ENCODE peak calls at places on chromosomes 6 and 20, in eight cellular contexts. One of them, this sample, is unnamed. For H3K36me3, the result is how much of the 10 kb centered on the place peaks cover.

GRCh38 chr6:2658788-2659187 is 91.9 kb downstream of the MYLK4 start:
- DNase-seq in heart left ventricle: no peak
- DNase-seq in mammary epithelial cell: peak
- DNase-seq in brain microvascular endothelial cell: no peak
- DNase-seq in stomach: no peak
- DNase-seq in IMR-90: no peak
- DNase-seq in mucosa of descending colon: no peak
- DNase-seq in left ventricle myocardium inferior: no peak
- DNase-seq in this sample: no peak

GRCh38 chr6:132768051-132768517 is 10.4 kb upstream of the VNN2 start:
- DNase-seq in heart left ventricle: peak
- DNase-seq in mammary epithelial cell: peak
- DNase-seq in brain microvascular endothelial cell: no peak
- DNase-seq in stomach: peak
- DNase-seq in IMR-90: no peak
- DNase-seq in mucosa of descending colon: no peak
- DNase-seq in left ventricle myocardium inferior: peak
- DNase-seq in this sample: peak

GRCh38 chr6:107654736-107655135 is 164.8 kb downstream of the SOBP start:
- DNase-seq in heart left ventricle: no peak
- DNase-seq in mammary epithelial cell: no peak
- DNase-seq in brain microvascular endothelial cell: no peak
- DNase-seq in stomach: no peak
- DNase-seq in IMR-90: no peak
- DNase-seq in mucosa of descending colon: no peak
- DNase-seq in left ventricle myocardium inferior: no peak
- DNase-seq in this sample: no peak

GRCh38 chr20:63100401-63100925 is 93.7 kb upstream of the BHLHE23 start:
- DNase-seq in heart left ventricle: no peak
- DNase-seq in mammary epithelial cell: no peak
- DNase-seq in brain microvascular endothelial cell: no peak
- DNase-seq in stomach: no peak
- DNase-seq in IMR-90: no peak
- DNase-seq in mucosa of descending colon: peak
- DNase-seq in left ventricle myocardium inferior: peak
- DNase-seq in this sample: no peak

GRCh38 chr6:81998432-81998831 is 246.0 kb upstream of the TENT5A start:
- DNase-seq in heart left ventricle: no peak
- DNase-seq in mammary epithelial cell: peak
- DNase-seq in brain microvascular endothelial cell: peak
- DNase-seq in stomach: no peak
- DNase-seq in IMR-90: peak
- DNase-seq in mucosa of descending colon: no peak
- DNase-seq in left ventricle myocardium inferior: no peak
- DNase-seq in this sample: no peak

GRCh38 chr6:105474234-105474633 is 71.4 kb upstream of the PREP start:
- DNase-seq in heart left ventricle: no peak
- DNase-seq in mammary epithelial cell: no peak
- DNase-seq in brain microvascular endothelial cell: no peak
- DNase-seq in stomach: no peak
- DNase-seq in IMR-90: no peak
- DNase-seq in mucosa of descending colon: no peak
- DNase-seq in left ventricle myocardium inferior: no peak
- DNase-seq in this sample: no peak

GRCh38 chr20:1861347-1861987 is 33.7 kb upstream of the SIRPA start:
- DNase-seq in heart left ventricle: no peak
- DNase-seq in mammary epithelial cell: peak
- DNase-seq in brain microvascular endothelial cell: peak
- DNase-seq in stomach: no peak
- DNase-seq in IMR-90: peak
- DNase-seq in mucosa of descending colon: no peak
- DNase-seq in left ventricle myocardium inferior: no peak
- DNase-seq in this sample: peak

GRCh38 chr6:17083397-17083796 is 18.5 kb upstream of the STMND1 start:
- DNase-seq in heart left ventricle: no peak
- DNase-seq in mammary epithelial cell: no peak
- DNase-seq in brain microvascular endothelial cell: no peak
- DNase-seq in stomach: no peak
- DNase-seq in IMR-90: no peak
- DNase-seq in mucosa of descending colon: no peak
- DNase-seq in left ventricle myocardium inferior: no peak
- DNase-seq in this sample: no peak

GRCh38 chr20:2387180-2387577 is 6.5 kb downstream of the TGM6 start:
- DNase-seq in heart left ventricle: no peak
- DNase-seq in mammary epithelial cell: no peak
- DNase-seq in brain microvascular endothelial cell: peak
- DNase-seq in stomach: no peak
- DNase-seq in IMR-90: peak
- DNase-seq in mucosa of descending colon: no peak
- DNase-seq in left ventricle myocardium inferior: no peak
- DNase-seq in this sample: peak

GRCh38 chr6:7644394-7644793 is 54.4 kb downstream of the SNRNP48 start:
- DNase-seq in heart left ventricle: no peak
- DNase-seq in mammary epithelial cell: peak
- DNase-seq in brain microvascular endothelial cell: no peak
- DNase-seq in stomach: no peak
- DNase-seq in IMR-90: no peak
- DNase-seq in mucosa of descending colon: no peak
- DNase-seq in left ventricle myocardium inferior: no peak
- DNase-seq in this sample: no peak

GRCh38 chr20:24827603-24828295 is 121.3 kb upstream of the CST7 start:
- DNase-seq in heart left ventricle: no peak
- DNase-seq in mammary epithelial cell: no peak
- DNase-seq in brain microvascular endothelial cell: no peak
- DNase-seq in stomach: peak
- DNase-seq in IMR-90: no peak
- DNase-seq in mucosa of descending colon: no peak
- DNase-seq in left ventricle myocardium inferior: no peak
- DNase-seq in this sample: no peak

GRCh38 chr6:2714359-2714895 is 36.3 kb downstream of the MYLK4 start:
- DNase-seq in heart left ventricle: no peak
- DNase-seq in mammary epithelial cell: peak
- DNase-seq in brain microvascular endothelial cell: peak
- DNase-seq in stomach: no peak
- DNase-seq in IMR-90: peak
- DNase-seq in mucosa of descending colon: no peak
- DNase-seq in left ventricle myocardium inferior: no peak
- DNase-seq in this sample: no peak

GRCh38 chr6:52016918-52017748 is 70.3 kb downstream of the PKHD1 start:
- DNase-seq in heart left ventricle: no peak
- DNase-seq in mammary epithelial cell: no peak
- DNase-seq in brain microvascular endothelial cell: no peak
- DNase-seq in stomach: no peak
- DNase-seq in IMR-90: no peak
- DNase-seq in mucosa of descending colon: no peak
- DNase-seq in left ventricle myocardium inferior: no peak
- DNase-seq in this sample: no peak

DNA sequence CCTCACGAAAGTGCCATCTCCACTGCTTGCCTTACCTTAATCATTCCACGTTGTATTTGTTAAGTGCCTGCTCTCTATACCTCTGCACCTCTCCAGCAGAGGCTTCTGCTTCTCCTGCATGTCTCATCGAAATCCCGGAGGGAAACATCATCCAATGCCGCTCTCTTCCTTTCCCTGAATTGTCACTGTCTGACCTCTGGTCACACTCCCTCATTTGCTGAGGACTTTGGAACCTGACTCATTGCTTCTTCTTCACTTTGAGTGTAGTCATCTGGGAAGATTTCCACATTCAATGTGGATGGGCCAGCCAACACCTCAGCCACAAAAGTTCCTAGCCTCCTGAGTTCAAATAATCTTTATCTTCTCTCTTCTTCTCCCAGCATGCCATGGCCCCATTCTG is 78.9 kb upstream of the BEND6 start:
- DNase-seq in heart left ventricle: no peak
- DNase-seq in mammary epithelial cell: no peak
- DNase-seq in brain microvascular endothelial cell: no peak
- DNase-seq in stomach: no peak
- DNase-seq in IMR-90: peak
- DNase-seq in mucosa of descending colon: no peak
- DNase-seq in left ventricle myocardium inferior: no peak
- DNase-seq in this sample: peak
- H3K36me3 ChIP-seq in heart left ventricle: under half
- H3K36me3 ChIP-seq in mammary epithelial cell: under half
- H3K36me3 ChIP-seq in brain microvascular endothelial cell: under half
- H3K36me3 ChIP-seq in stomach: under half
- H3K36me3 ChIP-seq in IMR-90: under half
- H3K36me3 ChIP-seq in mucosa of descending colon: under half
- H3K36me3 ChIP-seq in left ventricle myocardium inferior: under half
- H3K36me3 ChIP-seq in this sample: under half

GRCh38 chr6:75206338-75207210 is 721 bp upstream of the COL12A1 start:
- DNase-seq in heart left ventricle: peak
- DNase-seq in mammary epithelial cell: no peak
- DNase-seq in brain microvascular endothelial cell: peak
- DNase-seq in stomach: no peak
- DNase-seq in IMR-90: no peak
- DNase-seq in mucosa of descending colon: peak
- DNase-seq in left ventricle myocardium inferior: no peak
- DNase-seq in this sample: no peak
- TF ChIP-seq CTCF in heart left ventricle: no peak
- TF ChIP-seq CTCF in mammary epithelial cell: no peak
- TF ChIP-seq CTCF in brain microvascular endothelial cell: peak
- TF ChIP-seq CTCF in stomach: no peak
- TF ChIP-seq CTCF in IMR-90: peak
- TF ChIP-seq CTCF in mucosa of descending colon: no peak
- TF ChIP-seq CTCF in left ventricle myocardium inferior: no peak
- TF ChIP-seq CTCF in this sample: no peak

GRCh38 chr20:37200926-37201826 is 21.8 kb upstream of the MROH8 start:
- DNase-seq in heart left ventricle: no peak
- DNase-seq in mammary epithelial cell: no peak
- DNase-seq in brain microvascular endothelial cell: no peak
- DNase-seq in stomach: no peak
- DNase-seq in IMR-90: no peak
- DNase-seq in mucosa of descending colon: no peak
- DNase-seq in left ventricle myocardium inferior: no peak
- DNase-seq in this sample: no peak
- H3K36me3 ChIP-seq in heart left ventricle: under half
- H3K36me3 ChIP-seq in mammary epithelial cell: under half
- H3K36me3 ChIP-seq in brain microvascular endothelial cell: under half
- H3K36me3 ChIP-seq in stomach: half or more
- H3K36me3 ChIP-seq in IMR-90: under half
- H3K36me3 ChIP-seq in mucosa of descending colon: under half
- H3K36me3 ChIP-seq in left ventricle myocardium inferior: half or more
- H3K36me3 ChIP-seq in this sample: under half

GRCh38 chr6:13709698-13710551 is 1.7 kb downstream of the RANBP9 start:
- DNase-seq in heart left ventricle: no peak
- DNase-seq in mammary epithelial cell: peak
- DNase-seq in brain microvascular endothelial cell: peak
- DNase-seq in stomach: no peak
- DNase-seq in IMR-90: peak
- DNase-seq in mucosa of descending colon: no peak
- DNase-seq in left ventricle myocardium inferior: no peak
- DNase-seq in this sample: peak

GRCh38 chr6:13711726-13712484 is at the start of gene RANBP9:
- DNase-seq in heart left ventricle: peak
- DNase-seq in mammary epithelial cell: peak
- DNase-seq in brain microvascular endothelial cell: peak
- DNase-seq in stomach: peak
- DNase-seq in IMR-90: peak
- DNase-seq in mucosa of descending colon: peak
- DNase-seq in left ventricle myocardium inferior: peak
- DNase-seq in this sample: peak

GRCh38 chr6:13712485-13712990 is 903 bp upstream of the RANBP9 start:
- DNase-seq in heart left ventricle: no peak
- DNase-seq in mammary epithelial cell: no peak
- DNase-seq in brain microvascular endothelial cell: no peak
- DNase-seq in stomach: no peak
- DNase-seq in IMR-90: peak
- DNase-seq in mucosa of descending colon: no peak
- DNase-seq in left ventricle myocardium inferior: no peak
- DNase-seq in this sample: no peak

GRCh38 chr6:13710552-13711383 is 867 bp downstream of the RANBP9 start:
- DNase-seq in heart left ventricle: peak
- DNase-seq in mammary epithelial cell: peak
- DNase-seq in brain microvascular endothelial cell: no peak
- DNase-seq in stomach: peak
- DNase-seq in IMR-90: no peak
- DNase-seq in mucosa of descending colon: peak
- DNase-seq in left ventricle myocardium inferior: peak
- DNase-seq in this sample: peak

DNA sequence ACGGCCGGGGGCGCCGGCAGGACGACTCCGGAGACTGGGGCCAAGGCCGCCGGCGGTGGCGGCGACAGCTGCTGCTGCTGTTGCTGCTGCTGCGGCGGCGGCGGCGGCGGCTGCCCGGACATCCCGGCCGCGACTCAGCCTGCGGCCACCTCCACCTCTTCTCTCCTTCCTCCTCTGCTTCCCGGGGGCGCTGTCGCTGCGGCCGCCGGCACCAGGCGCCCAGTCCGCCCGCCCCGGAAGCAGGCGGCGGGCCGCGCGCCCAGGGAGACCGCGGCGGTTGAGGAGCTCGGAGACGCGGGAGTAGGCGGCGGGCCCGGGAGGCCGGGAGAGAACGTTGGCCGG is 280 bp downstream of the RANBP9 start:
- DNase-seq in heart left ventricle: no peak
- DNase-seq in mammary epithelial cell: no peak
- DNase-seq in brain microvascular endothelial cell: peak
- DNase-seq in stomach: no peak
- DNase-seq in IMR-90: no peak
- DNase-seq in mucosa of descending colon: peak
- DNase-seq in left ventricle myocardium inferior: no peak
- DNase-seq in this sample: no peak
- TF ChIP-seq CTCF in heart left ventricle: no peak
- TF ChIP-seq CTCF in mammary epithelial cell: peak
- TF ChIP-seq CTCF in brain microvascular endothelial cell: peak
- TF ChIP-seq CTCF in stomach: no peak
- TF ChIP-seq CTCF in IMR-90: peak
- TF ChIP-seq CTCF in mucosa of descending colon: no peak
- TF ChIP-seq CTCF in left ventricle myocardium inferior: peak
- TF ChIP-seq CTCF in this sample: no peak

GRCh38 chr20:6026051-6026450 is 27.8 kb downstream of the LRRN4 start:
- DNase-seq in heart left ventricle: no peak
- DNase-seq in mammary epithelial cell: peak
- DNase-seq in brain microvascular endothelial cell: peak
- DNase-seq in stomach: no peak
- DNase-seq in IMR-90: peak
- DNase-seq in mucosa of descending colon: no peak
- DNase-seq in left ventricle myocardium inferior: no peak
- DNase-seq in this sample: no peak
- H3K36me3 ChIP-seq in heart left ventricle: under half
- H3K36me3 ChIP-seq in mammary epithelial cell: under half
- H3K36me3 ChIP-seq in brain microvascular endothelial cell: under half
- H3K36me3 ChIP-seq in stomach: half or more
- H3K36me3 ChIP-seq in IMR-90: under half
- H3K36me3 ChIP-seq in mucosa of descending colon: under half
- H3K36me3 ChIP-seq in left ventricle myocardium inferior: under half
- H3K36me3 ChIP-seq in this sample: under half

This sample was measured in colonic mucosa.